ENCODE peak calls at places on chromosomes 3 and 15, in seven cellular contexts. J, U, R, V, G, D and H are unnamed samples.

GRCh38 chr15:66097151-66098018 is 156.2 kb downstream of the MEGF11 start:
- DNase-seq in J (no peak), U (no peak), R (peak; percentile 40), V (no peak), G (no peak), D (no peak), H (no peak)

GRCh38 chr3:73497646-73498406 is 126.9 kb downstream of the PDZRN3 start:
- DNase-seq in J (no peak), U (no peak), R (no peak), V (no peak), G (no peak), D (no peak), H (no peak)

GRCh38 chr15:64117759-64118487 is 22.1 kb downstream of the SNX1 start:
- DNase-seq in J (no peak), U (no peak), R (no peak), V (no peak), G (no peak), D (no peak), H (no peak)

GRCh38 chr15:80562846-80563245 is 132.3 kb upstream of the ABHD17C start:
- DNase-seq in J (no peak), U (no peak), R (no peak), V (no peak), G (no peak), D (no peak), H (no peak)

GRCh38 chr3:17798000-17798399 is 55.6 kb upstream of the TBC1D5 start:
- DNase-seq in J (no peak), U (no peak), R (no peak), V (no peak), G (no peak), D (no peak), H (no peak)

GRCh38 chr3:56702487-56703315 is 19.6 kb upstream of the TASOR start:
- DNase-seq in J (peak; percentile 56), U (peak; percentile 75), R (peak; percentile 77), V (peak; percentile 62), G (peak; percentile 32), D (no peak), H (peak; percentile 59)

GRCh38 chr3:127715541-127715940 is 42.8 kb downstream of the ABTB1 start:
- DNase-seq in J (no peak), U (no peak), R (no peak), V (no peak), G (no peak), D (no peak), H (no peak)

GRCh38 chr3:128587391-128587790 is 63.2 kb downstream of the RPN1 start:
- DNase-seq in J (no peak), U (no peak), R (no peak), V (no peak), G (no peak), D (no peak), H (no peak)

GRCh38 chr3:169966951-169967915 is 626 bp downstream of the SEC62 start:
- DNase-seq in J (peak; percentile 67), U (peak; percentile 94), R (peak; percentile 67), V (peak; percentile 20), G (peak; percentile 76), D (peak; percentile 76), H (peak; percentile 91)

GRCh38 chr3:135806342-135806741 is 159.2 kb upstream of the PPP2R3A start:
- DNase-seq in J (no peak), U (peak; percentile 21), R (peak; percentile 9), V (no peak), G (no peak), D (no peak), H (peak; percentile 68)

GRCh38 chr3:152474585-152474984 is 205.9 kb downstream of the MBNL1 start:
- DNase-seq in J (peak; percentile 63), U (peak; percentile 67), R (peak; percentile 49), V (peak; percentile 26), G (peak; percentile 10), D (no peak), H (no peak)

GRCh38 chr15:40108855-40109735 is at the start of gene BMF:
- DNase-seq in J (peak; percentile 99), U (peak; percentile 97), R (peak; percentile 84), V (peak; percentile 94), G (peak; percentile 95), D (peak; percentile 100), H (peak; percentile 94)

GRCh38 chr3:11734-12133 is 184.8 kb upstream of the CHL1 start:
- DNase-seq in J (no peak), U (no peak), R (no peak), V (no peak), G (no peak), D (peak; percentile 56), H (peak; percentile 24)